ENCODE peak calls at places on chromosomes 13 and 19, in four cellular contexts. J, Q, Z and H are unnamed samples.

GRCh38 chr19:31103228-31103627 is 246.0 kb downstream of the TSHZ3 start:
- DNase-seq in J (no peak), Q (no peak), Z (no peak), H (no peak)

GRCh38 chr13:108508263-108508662 is 121.1 kb upstream of the MYO16 start:
- DNase-seq in J (no peak), Q (no peak), Z (peak; percentile 26), H (peak; percentile 24)

GRCh38 chr13:18944501-18945068 is 237.0 kb downstream of the TUBA3C start:
- DNase-seq in J (peak; percentile 64), Q (no peak), Z (no peak), H (peak; percentile 11)

GRCh38 chr13:89066868-89067466 is 1395.8 kb downstream of the SLITRK5 start:
- DNase-seq in J (no peak), Q (no peak), Z (no peak), H (no peak)

GRCh38 chr19:5460748-5461147 is 5.5 kb downstream of the ZNRF4 start:
- DNase-seq in J (no peak), Q (no peak), Z (no peak), H (no peak)

GRCh38 chr13:32423592-32423991 is 4.3 kb downstream of the N4BP2L1 start:
- DNase-seq in J (no peak), Q (no peak), Z (no peak), H (no peak)

GRCh38 chr13:51292000-51292550 is 47.4 kb upstream of the SERPINE3 start:
- DNase-seq in J (no peak), Q (no peak), Z (no peak), H (no peak)

GRCh38 chr19:27694361-27695055 is 1518.4 kb downstream of the UQCRFS1 start:
- DNase-seq in J (no peak), Q (no peak), Z (no peak), H (no peak)

GRCh38 chr19:4524808-4525562 is 6.7 kb upstream of the PLIN4 start:
- DNase-seq in J (peak; percentile 90), Q (peak; percentile 83), Z (peak; percentile 84), H (peak; percentile 85)

GRCh38 chr19:37845932-37846331 is 60.5 kb downstream of the WDR87 start:
- DNase-seq in J (no peak), Q (no peak), Z (no peak), H (no peak)

GRCh38 chr19:10283786-10284540 is 2.8 kb upstream of the ICAM4 start:
- DNase-seq in J (no peak), Q (no peak), Z (no peak), H (no peak)

GRCh38 chr13:22243519-22244197 is 572.8 kb downstream of the FGF9 start:
- DNase-seq in J (no peak), Q (no peak), Z (no peak), H (no peak)

GRCh38 chr19:30268601-30269000 is 103.6 kb upstream of the ZNF536 start:
- DNase-seq in J (no peak), Q (no peak), Z (no peak), H (no peak)

GRCh38 chr13:94416454-94417080 is 62.9 kb downstream of the DCT start:
- DNase-seq in J (no peak), Q (no peak), Z (no peak), H (no peak)

GRCh38 chr13:40388617-40389016 is 277.8 kb downstream of the FOXO1 start:
- DNase-seq in J (peak; percentile 93), Q (no peak), Z (peak; percentile 58), H (peak; percentile 65)

GRCh38 chr13:75480691-75481175 is 1.2 kb downstream of the TBC1D4 start:
- DNase-seq in J (peak; percentile 79), Q (peak; percentile 86), Z (peak; percentile 54), H (peak; percentile 60)

GRCh38 chr13:110448230-110448629 is 113.3 kb downstream of the RAB20 start:
- DNase-seq in J (no peak), Q (no peak), Z (no peak), H (no peak)

GRCh38 chr13:98066636-98067035 is 76.3 kb upstream of the FARP1 start:
- DNase-seq in J (no peak), Q (no peak), Z (no peak), H (no peak)

GRCh38 chr13:27858046-27858445 is 61.8 kb upstream of the PDX1 start:
- DNase-seq in J (no peak), Q (no peak), Z (no peak), H (no peak)

GRCh38 chr13:86383151-86383550 is 583.9 kb upstream of the SLITRK6 start:
- DNase-seq in J (no peak), Q (no peak), Z (no peak), H (no peak)

GRCh38 chr19:18939922-18940775 is 868 bp downstream of the HOMER3 start:
- DNase-seq in J (peak; percentile 83), Q (peak; percentile 89), Z (peak; percentile 55), H (no peak)

GRCh38 chr19:51091895-51092873 is 9.5 kb upstream of the KLK14 start:
- DNase-seq in J (peak; percentile 19), Q (no peak), Z (no peak), H (no peak)

GRCh38 chr13:70964124-70964523 is 855.9 kb upstream of the KLHL1 start:
- DNase-seq in J (no peak), Q (no peak), Z (no peak), H (no peak)

GRCh38 chr19:19530423-19530804 is 1.7 kb downstream of the YJEFN3 start:
- DNase-seq in J (no peak), Q (no peak), Z (no peak), H (no peak)

GRCh38 chr13:99677388-99677951 is 176.2 kb downstream of the TM9SF2 start:
- DNase-seq in J (no peak), Q (no peak), Z (no peak), H (no peak)

GRCh38 chr19:2315818-2316353 is 7.9 kb upstream of the LINGO3 start:
- DNase-seq in J (peak; percentile 93), Q (peak; percentile 80), Z (no peak), H (peak; percentile 77)

GRCh38 chr13:42064259-42064658 is 15.8 kb downstream of the DGKH start:
- DNase-seq in J (no peak), Q (no peak), Z (no peak), H (no peak)

GRCh38 chr13:20553309-20553708 is 13.6 kb upstream of the IFT88 start:
- DNase-seq in J (no peak), Q (no peak), Z (no peak), H (no peak)

GRCh38 chr13:66660013-66660804 is 569.9 kb downstream of the PCDH9 start:
- DNase-seq in J (no peak), Q (no peak), Z (no peak), H (no peak)

GRCh38 chr13:40993987-40994386 is 25.1 kb downstream of the ELF1 start:
- DNase-seq in J (no peak), Q (no peak), Z (no peak), H (no peak)

GRCh38 chr19:3188627-3189596 is 3.2 kb downstream of the NCLN start:
- DNase-seq in J (peak; percentile 91), Q (no peak), Z (no peak), H (no peak)

GRCh38 chr19:28472111-28472510 is 740.8 kb downstream of the UQCRFS1 start:
- DNase-seq in J (peak; percentile 12), Q (no peak), Z (no peak), H (no peak)

GRCh38 chr19:3684817-3685410 is 15.4 kb downstream of the PIP5K1C start:
- DNase-seq in J (no peak), Q (no peak), Z (no peak), H (no peak)

GRCh38 chr19:29475469-29475868 is 50.3 kb upstream of the VSTM2B start:
- DNase-seq in J (no peak), Q (no peak), Z (no peak), H (no peak)

DNA sequence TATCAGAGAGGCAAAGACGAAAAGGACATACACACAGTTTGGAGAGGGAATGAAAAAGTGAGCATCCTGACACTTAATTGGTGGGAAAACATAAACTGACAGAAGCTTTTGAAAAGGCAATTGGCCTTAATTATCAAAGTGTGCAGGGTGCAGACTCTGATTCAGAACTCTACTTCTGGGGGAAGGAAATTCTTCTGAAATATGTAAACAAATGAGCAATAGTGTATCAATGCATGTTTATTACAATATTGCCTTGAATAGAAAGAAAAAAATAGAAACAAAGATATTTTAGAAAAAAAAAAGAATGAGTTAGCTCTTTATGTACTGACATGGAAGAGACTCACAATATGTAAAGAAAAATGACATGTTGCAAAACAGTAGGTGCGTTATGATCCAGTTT is 182.6 kb downstream of the KCTD12 start:
- DNase-seq in J (no peak), Q (no peak), Z (no peak), H (no peak)
- TF ChIP-seq CTCF in J (no peak), Q (no peak), Z (no peak), H (no peak)

GRCh38 chr19:12655546-12655945 is 11.0 kb downstream of the MAN2B1 start:
- DNase-seq in J (no peak), Q (no peak), Z (no peak), H (no peak)

GRCh38 chr19:12656899-12657571 is 9.5 kb downstream of the MAN2B1 start:
- DNase-seq in J (no peak), Q (no peak), Z (peak; percentile 64), H (no peak)

GRCh38 chr19:12652219-12652618 is 14.3 kb downstream of the MAN2B1 start:
- DNase-seq in J (peak; percentile 9), Q (no peak), Z (no peak), H (no peak)

GRCh38 chr19:12660980-12661379 is 5.6 kb downstream of the MAN2B1 start:
- DNase-seq in J (no peak), Q (no peak), Z (no peak), H (no peak)

GRCh38 chr19:12657966-12658365 is 8.6 kb downstream of the MAN2B1 start:
- DNase-seq in J (no peak), Q (peak; percentile 39), Z (no peak), H (no peak)
- TF ChIP-seq CTCF in J (no peak), Q (no peak), Z (no peak), H (no peak)

GRCh38 chr13:25406377-25406776 is 34.6 kb downstream of the ATP8A2 start:
- DNase-seq in J (no peak), Q (no peak), Z (no peak), H (no peak)
- TF ChIP-seq CTCF in J (no peak), Q (no peak), Z (peak; percentile 5), H (no peak)

GRCh38 chr19:40584007-40584406 is 7.3 kb downstream of the SHKBP1 start:
- DNase-seq in J (peak; percentile 38), Q (no peak), Z (no peak), H (no peak)
- TF ChIP-seq CTCF in J (no peak), Q (no peak), Z (peak; percentile 45), H (no peak)

GRCh38 chr13:104198811-104199210 is 1132.6 kb upstream of the SLC10A2 start:
- DNase-seq in J (no peak), Q (no peak), Z (no peak), H (no peak)
- TF ChIP-seq CTCF in J (no peak), Q (no peak), Z (no peak), H (no peak)

GRCh38 chr13:45623516-45624090 is 8.1 kb upstream of the ERICH6B start:
- DNase-seq in J (no peak), Q (no peak), Z (peak; percentile 45), H (peak; percentile 42)
- TF ChIP-seq CTCF in J (no peak), Q (peak; percentile 57), Z (peak; percentile 60), H (peak; percentile 42)

DNA sequence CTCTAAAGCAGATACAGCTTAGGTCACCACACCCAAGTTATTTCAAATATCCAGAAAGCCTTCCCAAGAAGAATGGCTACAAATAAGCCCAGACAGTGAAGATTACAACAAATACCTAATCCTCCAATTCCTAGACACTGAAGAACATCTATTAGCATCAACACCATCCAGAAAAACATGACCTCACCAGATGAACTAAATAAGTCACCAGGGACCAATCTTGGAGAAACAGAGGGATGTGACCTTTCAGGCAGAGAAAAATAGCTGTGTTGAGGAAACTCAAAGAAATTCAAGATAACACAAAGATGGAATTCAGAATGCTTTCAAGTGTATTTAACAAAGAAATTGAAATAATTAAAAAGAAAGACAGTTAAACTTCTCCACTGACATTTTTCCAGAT is 15.0 kb upstream of the CLC start:
- DNase-seq in J (no peak), Q (no peak), Z (no peak), H (no peak)
- TF ChIP-seq CTCF in J (no peak), Q (no peak), Z (no peak), H (no peak)

GRCh38 chr13:36346222-36347083 is at the start of gene SPART:
- DNase-seq in J (peak; percentile 97), Q (peak; percentile 96), Z (peak; percentile 86), H (peak; percentile 86)
- TF ChIP-seq CTCF in J (peak; percentile 80), Q (peak; percentile 96), Z (peak; percentile 98), H (peak; percentile 99)